ENCODE peak calls at places on chromosome 1, in five cellular contexts. W, U, T, G and F are unnamed samples.

GRCh38 chr1:41582851-41583657 is 98.6 kb upstream of the EDN2 start:
- DNase-seq in W (no peak), G (no peak), U (no peak), T (no peak), F (no peak)

GRCh38 chr1:212451416-212452322 is 18.9 kb downstream of the NENF start:
- DNase-seq in G (no peak), T (no peak), W (no peak), U (no peak), F (no peak)

GRCh38 chr1:17514776-17515175 is 24.7 kb upstream of the ARHGEF10L start:
- DNase-seq in T (no peak), W (no peak), U (no peak), G (no peak), F (no peak)

GRCh38 chr1:93483606-93484005 is 35.7 kb downstream of the FNBP1L start:
- DNase-seq in U (no peak), T (no peak), W (no peak), G (no peak), F (no peak)

GRCh38 chr1:205939690-205940330 is 3.4 kb downstream of the SLC26A9 start:
- DNase-seq in U (peak; percentile 31), W (no peak), T (no peak), G (no peak), F (peak; percentile 43)

GRCh38 chr1:45314266-45314665 is 12.4 kb upstream of the HPDL start:
- DNase-seq in W (no peak), T (no peak), U (no peak), G (no peak), F (no peak)

GRCh38 chr1:6459850-6460265 is 6.1 kb downstream of the TNFRSF25 start:
- DNase-seq in T (no peak), G (peak; percentile 18), W (no peak), U (no peak), F (no peak)

GRCh38 chr1:25566730-25567341 is 23.4 kb downstream of the LDLRAP1 start:
- DNase-seq in T (peak; percentile 92), W (no peak), U (no peak), G (no peak), F (peak; percentile 55)

GRCh38 chr1:218718977-218719376 is 373.8 kb downstream of the TGFB2 start:
- DNase-seq in U (no peak), G (no peak), T (peak; percentile 98), W (no peak), F (no peak)

GRCh38 chr1:161421456-161421855 is 53.8 kb upstream of the CFAP126 start:
- DNase-seq in G (no peak), T (no peak), U (no peak), W (no peak), F (no peak)

GRCh38 chr1:38093569-38094520 is 47.3 kb upstream of the POU3F1 start:
- DNase-seq in T (no peak), W (no peak), U (no peak), G (no peak), F (no peak)

GRCh38 chr1:232207089-232207723 is 422.7 kb downstream of the SIPA1L2 start:
- DNase-seq in U (no peak), G (no peak), W (no peak), T (peak; percentile 5), F (no peak)

GRCh38 chr1:117735045-117735992 is 129.5 kb downstream of the TENT5C start:
- DNase-seq in T (peak; percentile 61), G (peak; percentile 61), W (peak; percentile 19), U (no peak), F (peak; percentile 56)

GRCh38 chr1:201702936-201703335 is 126.0 kb upstream of the IPO9 start:
- DNase-seq in G (peak; percentile 49), T (peak; percentile 55), U (no peak), W (no peak), F (no peak)

GRCh38 chr1:179228783-179229213 is 679 bp downstream of the ABL2 start:
- DNase-seq in W (no peak), T (peak; percentile 15), U (no peak), G (peak; percentile 80), F (peak; percentile 16)

GRCh38 chr1:54095543-54096286 is 42.3 kb downstream of the TCEANC2 start:
- DNase-seq in G (peak; percentile 26), W (no peak), T (no peak), U (no peak), F (no peak)

GRCh38 chr1:205199090-205199930 is 12.2 kb downstream of the DSTYK start:
- DNase-seq in U (no peak), W (no peak), G (no peak), T (peak; percentile 70), F (no peak)

GRCh38 chr1:100866041-100866900 is 28.4 kb downstream of the EXTL2 start:
- DNase-seq in U (peak; percentile 15), G (no peak), W (no peak), T (peak; percentile 70), F (peak; percentile 42)

GRCh38 chr1:181101581-181102226 is 13.2 kb downstream of the IER5 start:
- DNase-seq in T (peak; percentile 74), U (no peak), G (no peak), W (no peak), F (peak; percentile 65)

DNA sequence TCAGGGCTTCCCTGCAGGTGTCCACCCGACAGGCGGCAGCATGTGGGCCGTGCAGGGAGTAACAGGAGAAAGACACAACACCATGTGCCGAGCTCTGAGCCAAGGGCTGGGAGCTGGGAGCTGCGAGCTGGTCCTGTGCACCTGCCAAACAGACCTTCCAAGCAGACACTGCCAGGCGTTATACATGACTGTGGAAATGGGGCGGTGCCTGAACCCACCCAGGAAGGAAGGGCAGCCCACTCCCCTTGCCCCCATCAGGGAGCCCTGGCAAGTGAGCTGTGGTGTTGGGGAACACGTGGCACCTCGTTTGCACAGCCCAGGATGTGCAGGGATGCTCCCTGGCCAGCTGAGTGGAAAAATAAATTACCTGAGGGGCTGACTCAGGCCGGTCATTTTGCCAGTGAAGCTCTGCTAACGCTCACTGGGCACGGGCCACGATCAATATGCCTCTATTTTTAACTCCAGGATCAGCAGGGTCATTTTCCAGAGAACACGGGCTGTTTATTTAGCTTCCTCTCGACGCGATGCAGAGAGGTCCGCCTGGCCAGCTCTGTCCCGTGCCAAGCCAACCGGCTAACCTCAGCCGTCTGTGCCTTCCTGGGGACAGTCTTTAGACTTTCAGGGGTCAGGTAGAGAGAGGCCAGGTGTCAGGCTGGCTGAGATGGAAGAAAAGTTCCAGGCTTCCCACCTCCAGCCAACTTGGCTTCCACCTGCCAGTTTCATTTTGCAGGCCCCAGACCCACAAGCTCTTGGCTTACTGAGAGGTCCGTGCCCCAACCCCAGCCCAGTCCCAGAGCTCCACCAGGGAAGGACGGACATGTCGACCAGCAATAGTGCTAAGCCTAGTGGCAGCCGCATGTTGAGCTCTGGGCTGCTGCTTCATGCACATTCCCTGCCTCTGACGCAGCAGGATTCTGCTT is 196.7 kb upstream of the VAMP3 start:
- DNase-seq in G (no peak), U (no peak), W (no peak), T (peak; percentile 21), F (no peak)
- TF ChIP-seq CTCF in G (no peak), U (no peak), W (no peak), T (no peak), F (no peak)

GRCh38 chr1:119768778-119769177 is at the start of gene HMGCS2:
- DNase-seq in G (peak; percentile 90), W (no peak), U (no peak), T (no peak), F (peak; percentile 16)

GRCh38 chr1:119771016-119771415 is 2.3 kb upstream of the HMGCS2 start:
- DNase-seq in U (no peak), T (peak; percentile 22), W (no peak), G (peak; percentile 48), F (no peak)

GRCh38 chr1:119766374-119766794 is 2.3 kb downstream of the HMGCS2 start:
- DNase-seq in T (no peak), W (no peak), G (peak; percentile 73), U (no peak), F (no peak)

GRCh38 chr1:119764220-119764619 is 4.5 kb downstream of the HMGCS2 start:
- DNase-seq in G (no peak), T (no peak), W (no peak), U (no peak), F (no peak)

DNA sequence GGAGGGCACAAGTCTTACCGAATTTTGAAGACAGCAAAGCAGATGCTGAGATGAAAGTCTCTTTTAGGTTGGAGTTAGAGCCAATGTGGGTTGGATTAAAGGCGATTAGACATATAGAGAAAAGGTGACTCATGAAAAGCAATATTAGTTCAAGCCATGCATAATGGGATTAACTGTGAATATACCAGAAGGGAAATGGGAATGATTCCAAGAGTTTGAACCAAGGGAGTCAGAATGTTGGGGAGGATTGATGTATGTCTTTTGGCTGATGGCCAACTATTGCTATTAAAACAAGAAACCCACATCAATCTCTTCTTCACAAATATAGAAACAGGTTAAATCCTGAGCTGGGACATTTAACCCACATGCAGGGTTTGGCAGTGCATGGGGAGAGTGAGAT is 1.2 kb downstream of the HMGCS2 start:
- DNase-seq in W (no peak), U (no peak), T (no peak), G (no peak), F (peak; percentile 32)
- H3K4me3 ChIP-seq in W (no peak overlapping the region), U (no peak overlapping the region), T (no peak overlapping the region), G (peak overlapping the region; percentile 16), F (no peak overlapping the region)

DNA sequence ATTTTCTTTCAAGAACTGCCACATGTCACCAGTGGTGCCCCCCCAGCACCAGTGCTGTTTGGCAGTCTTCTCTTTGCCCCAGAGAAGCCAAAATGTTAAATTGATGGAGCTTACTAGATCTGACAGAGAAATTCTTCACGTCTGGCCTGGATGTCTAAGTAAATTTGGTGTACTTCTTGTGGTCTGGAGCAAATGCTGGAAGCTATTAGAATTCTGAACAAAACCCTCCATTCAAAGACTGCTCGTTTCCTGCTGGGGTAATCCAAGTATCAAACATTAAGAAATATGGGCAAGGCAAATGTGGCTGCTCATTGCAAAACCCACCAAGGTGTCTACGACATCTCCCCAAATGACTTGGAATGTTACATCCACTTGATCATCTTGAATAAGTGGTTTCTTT is 92.3 kb downstream of the ROR1 start:
- DNase-seq in W (no peak), U (no peak), T (no peak), G (no peak), F (no peak)
- H3K27me3 ChIP-seq in W (no peaks in the 10 kb centered on the region), U (no peaks in the 10 kb centered on the region), T (no peaks in the 10 kb centered on the region), G (no peaks in the 10 kb centered on the region), F (no peaks in the 10 kb centered on the region)

DNA sequence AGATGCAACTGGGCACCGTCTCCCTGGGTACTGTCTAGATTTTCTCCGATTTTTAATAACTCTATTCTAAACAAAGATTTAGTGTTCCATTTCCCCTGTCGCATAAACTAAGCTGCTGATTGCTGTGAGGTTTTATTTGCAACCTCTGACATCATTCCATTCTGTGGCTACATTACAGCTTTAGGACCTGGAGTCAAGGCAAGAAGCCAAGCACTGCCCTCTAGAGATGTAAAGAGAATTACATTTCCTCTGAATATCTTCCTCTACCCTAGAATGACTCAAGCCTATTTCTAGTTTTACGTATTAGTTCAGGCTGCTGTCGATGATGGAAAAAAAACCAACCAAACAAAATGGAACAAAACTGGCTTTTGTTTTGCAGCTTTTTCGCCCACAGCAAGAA is 130.2 kb upstream of the MAP1LC3C start:
- DNase-seq in G (no peak), T (no peak), W (no peak), U (peak; percentile 31), F (peak; percentile 17)
- TF ChIP-seq CTCF in G (no peak), T (no peak), W (peak; percentile 22), U (peak; percentile 43), F (no peak)

GRCh38 chr1:239619190-239619589 is 232.8 kb downstream of the CHRM3 start:
- DNase-seq in W (no peak), T (no peak), G (no peak), U (no peak), F (no peak)
- H3K4me3 ChIP-seq in W (no peak overlapping the region), T (no peak overlapping the region), G (no peak overlapping the region), U (no peak overlapping the region), F (no peak overlapping the region)

GRCh38 chr1:148318123-148318899 is 164.8 kb downstream of the PPIAL4G start:
- DNase-seq in G (no peak), T (no peak), W (no peak), U (no peak), F (no peak)
- H3K27me3 ChIP-seq in G (no peaks in the 10 kb centered on the region), T (peaks cover 28% of the 10 kb centered on the region), W (peaks cover 10% of the 10 kb centered on the region), U (no peaks in the 10 kb centered on the region), F (peaks cover 1% of the 10 kb centered on the region)